ENCODE peak calls at places on chromosome 18, in five cellular contexts. M is A549; F is stimulated activated CD8-positive, alpha-beta memory T cell treated with anti-CD3 and anti-CD28 coated beads, Interleukin-15, amount 100 ng/mL, for 24 hours; O is HFFc6; D is substantia nigra. N is an unnamed sample.

GRCh38 chr18:21389903-21390302 is 147.9 kb downstream of the GREB1L start:
- DNase-seq in M (no peak), O (no peak), F (no peak), D (no peak), N (no peak)

GRCh38 chr18:12946549-12947354 is 1.1 kb upstream of the SEH1L start:
- DNase-seq in D (no peak), F (no peak), M (peak), O (peak), N (no peak)

GRCh38 chr18:6328624-6329016 is 86.1 kb downstream of the L3MBTL4 start:
- DNase-seq in M (no peak), D (no peak), F (no peak), O (no peak), N (no peak)

GRCh38 chr18:62663731-62664336 is 51.5 kb upstream of the PHLPP1 start:
- DNase-seq in F (no peak), O (peak), D (no peak), M (no peak), N (no peak)

GRCh38 chr18:63378919-63379638 is 12.1 kb upstream of the KDSR start:
- DNase-seq in F (no peak), D (no peak), O (no peak), M (no peak), N (no peak)

GRCh38 chr18:50786851-50787250 is 33.0 kb downstream of the MRO start:
- DNase-seq in D (peak), F (no peak), O (no peak), M (no peak), N (no peak)

GRCh38 chr18:6859676-6860422 is 130.3 kb downstream of the ARHGAP28 start:
- DNase-seq in D (no peak), O (no peak), M (no peak), F (no peak), N (no peak)

GRCh38 chr18:61992923-61993322 is 100.1 kb upstream of the RNF152 start:
- DNase-seq in F (no peak), M (no peak), O (peak), D (no peak), N (no peak)

GRCh38 chr18:25056456-25056855 is 295.5 kb downstream of the ZNF521 start:
- DNase-seq in O (no peak), M (no peak), D (no peak), F (no peak), N (no peak)

GRCh38 chr18:3447035-3447894 is 2.7 kb upstream of the TGIF1 start:
- DNase-seq in M (no peak), F (no peak), D (peak), O (peak), N (no peak)

GRCh38 chr18:76518073-76518472 is 23.0 kb upstream of the ZNF516 start:
- DNase-seq in D (no peak), O (no peak), F (no peak), M (no peak), N (no peak)

GRCh38 chr18:8389391-8390340 is 219.6 kb upstream of the RAB12 start:
- DNase-seq in O (peak), F (no peak), D (no peak), M (peak), N (peak)

N was measured in posterior cingulate gyrus.